ENCODE peak calls at places on chromosome X, in four cellular contexts. P is GM23338, Y is K562, N is GM12878. I is an unnamed sample.

GRCh38 chrX:118116308-118117068 is at the start of gene KLHL13:
- DNase-seq in P (peak), Y (peak), N (no peak), I (peak)

GRCh38 chrX:69616520-69617203 is 749 bp downstream of the EDA start:
- DNase-seq in P (peak), Y (no peak), N (no peak), I (no peak)

GRCh38 chrX:153966841-153967535 is 4.6 kb downstream of the HCFC1 start:
- DNase-seq in P (no peak), Y (no peak), N (no peak), I (no peak)

GRCh38 chrX:39112143-39112542 is 310.9 kb downstream of the MID1IP1 start:
- DNase-seq in P (no peak), Y (no peak), N (no peak), I (no peak)

GRCh38 chrX:48958635-48959094 is 1.3 kb upstream of the OTUD5 start:
- DNase-seq in P (peak), Y (no peak), N (no peak), I (peak)

GRCh38 chrX:10628906-10629305 is 8.5 kb upstream of the MID1 start:
- DNase-seq in P (no peak), Y (no peak), N (no peak), I (no peak)

GRCh38 chrX:41561045-41561444 is 113.9 kb downstream of the NYX start:
- DNase-seq in P (no peak), Y (peak), N (peak), I (peak)

GRCh38 chrX:11533211-11533651 is 132.5 kb downstream of the ARHGAP6 start:
- DNase-seq in P (peak), Y (peak), N (peak), I (peak)

DNA sequence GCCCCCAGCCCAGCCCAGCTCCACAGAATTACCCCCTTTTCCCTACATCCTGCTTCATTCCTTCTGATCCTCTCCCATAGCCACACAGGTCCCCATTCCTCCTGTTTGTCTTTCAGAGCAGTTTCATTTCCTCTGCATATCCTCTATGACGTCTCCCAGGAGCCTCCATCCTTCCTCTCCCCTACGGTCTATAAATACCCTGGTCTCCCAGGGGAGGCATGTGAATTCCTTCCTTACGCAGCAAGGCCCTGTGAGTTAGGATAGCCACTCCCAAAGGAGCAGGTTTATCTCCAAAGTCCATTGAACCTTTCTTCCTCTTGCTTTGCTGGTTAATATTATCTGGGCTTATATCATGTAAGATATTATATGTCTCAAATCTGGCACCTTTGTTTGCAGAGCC is 8.4 kb upstream of the APLN start:
- DNase-seq in P (no peak), Y (no peak), N (no peak), I (no peak)
- TF ChIP-seq JUNB in P (no peak), Y (no peak), N (no peak), I (no peak)

DNA sequence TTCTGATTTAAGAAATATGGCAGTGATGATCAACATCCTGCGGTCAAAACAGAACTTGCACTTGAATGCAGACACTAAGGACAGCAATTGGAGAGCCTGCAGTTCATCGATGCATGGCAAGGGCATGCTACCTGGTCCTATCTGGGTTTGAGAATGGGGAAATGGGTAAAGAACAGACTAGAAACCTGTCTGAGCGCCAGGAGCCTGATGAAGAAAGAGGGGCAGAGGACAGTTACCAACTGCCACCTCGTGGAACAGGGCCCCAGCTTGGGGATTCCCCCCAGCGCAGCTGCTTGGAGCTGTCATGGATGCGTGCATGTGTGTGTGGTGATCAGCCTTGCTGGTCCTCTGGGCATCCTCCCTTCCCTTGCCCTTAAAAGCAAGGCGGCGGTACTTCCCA is 30.2 kb upstream of the NKRF start:
- DNase-seq in P (no peak), Y (no peak), N (peak), I (no peak)
- TF ChIP-seq CTCF in P (no peak), Y (no peak), N (no peak), I (no peak)

DNA sequence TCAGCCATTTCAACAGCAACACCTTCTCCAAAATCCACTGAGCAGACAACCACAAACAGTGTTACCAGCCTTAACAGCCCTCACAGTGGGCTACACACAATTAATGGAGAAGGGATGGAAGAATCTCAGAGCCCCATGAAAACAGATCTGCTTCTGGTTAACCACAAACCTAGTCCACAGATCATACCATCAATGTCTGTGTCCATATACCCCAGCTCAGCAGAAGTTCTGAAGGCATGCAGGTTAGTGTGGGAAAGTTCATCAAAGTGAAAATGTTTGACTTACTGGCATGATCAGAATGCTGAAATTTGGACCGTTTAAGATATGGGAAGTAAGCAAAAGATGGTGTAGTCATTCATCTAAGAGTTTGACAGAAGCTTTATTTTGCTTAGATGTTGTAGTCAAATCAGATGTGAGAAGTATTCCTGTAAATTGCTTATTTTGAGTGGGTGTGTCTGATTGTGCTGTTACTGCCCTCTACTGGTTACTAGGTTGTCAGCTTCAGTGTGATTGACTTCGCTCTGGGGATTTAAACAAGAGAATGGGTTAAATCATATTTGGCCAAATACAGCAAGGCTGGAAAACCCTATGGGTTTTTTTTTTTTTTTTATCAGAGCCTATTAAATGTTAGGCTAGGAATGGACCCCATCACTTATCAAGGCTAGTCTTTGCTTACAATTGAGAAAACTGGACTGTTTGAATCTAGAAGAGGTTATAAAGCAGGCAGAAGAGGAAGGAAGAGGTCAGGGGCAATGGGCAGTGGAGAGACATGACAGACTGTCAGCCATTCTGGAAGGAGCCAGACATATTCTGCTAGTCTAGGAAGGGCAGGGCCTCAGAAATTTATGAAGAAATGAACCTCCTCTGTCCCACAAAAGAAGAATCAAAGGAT is 130.3 kb downstream of the DIPK2B start:
- DNase-seq in P (peak), Y (peak), N (peak), I (peak)
- TF ChIP-seq JUNB in P (no peak), Y (no peak), N (no peak), I (no peak)

GRCh38 chrX:107467271-107467670 is 17.8 kb downstream of the FRMPD3 start:
- DNase-seq in P (no peak), Y (no peak), N (no peak), I (no peak)

GRCh38 chrX:107465932-107466620 is 16.6 kb downstream of the FRMPD3 start:
- DNase-seq in P (no peak), Y (no peak), N (peak), I (no peak)

GRCh38 chrX:107470198-107470597 is 20.7 kb downstream of the FRMPD3 start:
- DNase-seq in P (no peak), Y (no peak), N (no peak), I (no peak)

GRCh38 chrX:107470971-107471370 is 21.5 kb downstream of the FRMPD3 start:
- DNase-seq in P (peak), Y (no peak), N (no peak), I (no peak)
- TF ChIP-seq CTCF in P (peak), Y (peak), N (no peak), I (no peak)

GRCh38 chrX:3609800-3610199 is 103.6 kb downstream of the PRKX start:
- DNase-seq in P (no peak), Y (no peak), N (no peak), I (no peak)
- TF ChIP-seq JUNB in P (no peak), Y (no peak), N (no peak), I (no peak)

DNA sequence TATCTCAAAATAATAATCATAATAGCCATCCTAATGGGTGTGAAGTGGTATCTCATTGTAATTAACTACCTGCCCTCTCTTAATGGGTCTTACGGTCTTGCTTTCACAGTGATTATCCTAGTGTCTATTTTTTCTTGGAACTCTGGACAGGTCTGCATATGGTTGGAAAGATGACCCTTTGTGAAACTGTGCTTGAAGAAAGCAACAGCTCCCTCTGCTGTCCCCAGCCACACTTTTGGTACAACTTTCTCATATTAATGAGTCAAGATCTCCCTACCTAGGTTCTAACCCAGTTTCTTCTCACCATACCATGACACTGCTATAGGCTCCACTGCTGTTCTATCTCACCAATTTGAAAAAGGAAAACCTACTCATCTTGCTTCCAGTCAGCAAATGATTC is 2.4 kb downstream of the TFDP3 start:
- DNase-seq in P (peak), Y (peak), N (no peak), I (no peak)
- TF ChIP-seq CTCF in P (peak), Y (peak), N (peak), I (no peak)

GRCh38 chrX:20514358-20514757 is 247.6 kb upstream of the RPS6KA3 start:
- DNase-seq in P (no peak), Y (peak), N (no peak), I (peak)

GRCh38 chrX:20519077-20519617 is 252.4 kb upstream of the RPS6KA3 start:
- DNase-seq in P (no peak), Y (no peak), N (no peak), I (no peak)

GRCh38 chrX:20515841-20516461 is 249.2 kb upstream of the RPS6KA3 start:
- DNase-seq in P (no peak), Y (no peak), N (peak), I (peak)

GRCh38 chrX:20519826-20520225 is 253.1 kb upstream of the RPS6KA3 start:
- DNase-seq in P (no peak), Y (no peak), N (no peak), I (no peak)

DNA sequence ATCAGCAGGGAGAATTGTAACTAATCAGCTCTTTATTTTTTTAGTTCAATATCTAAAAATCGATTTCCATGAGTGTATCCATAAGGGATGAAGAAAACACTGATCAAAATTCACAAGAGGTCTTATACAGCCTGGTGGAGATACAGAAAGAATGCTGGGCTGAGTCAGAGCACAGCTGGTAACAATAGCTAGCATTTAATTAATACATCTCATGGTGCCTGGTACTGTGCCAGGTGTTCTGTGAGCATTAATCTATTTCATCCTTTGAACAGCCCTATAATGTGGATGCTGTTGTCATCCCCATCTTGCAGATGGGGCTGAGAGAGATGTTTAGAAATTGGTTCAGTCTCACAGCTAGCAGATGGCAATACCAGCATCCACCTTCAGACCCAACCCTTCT is 250.9 kb upstream of the RPS6KA3 start:
- DNase-seq in P (no peak), Y (no peak), N (no peak), I (no peak)
- TF ChIP-seq JUNB in P (no peak), Y (no peak), N (no peak), I (no peak)

GRCh38 chrX:35726176-35726575 is 72.0 kb upstream of the MAGEB16 start:
- DNase-seq in P (peak), Y (no peak), N (no peak), I (no peak)
- TF ChIP-seq CTCF in P (peak), Y (no peak), N (peak), I (peak)

I was measured in A549.